ENCODE peak calls at places on chromosomes 3 and 15, in six cellular contexts. C is breast epithelium, K is body of pancreas, S is endothelial cell of umbilical vein, Q is transverse colon, H is tibial nerve. O is an unnamed sample.

GRCh38 chr3:71949403-71949802 is 164.5 kb upstream of the PROK2 start:
- DNase-seq in C (no peak), K (no peak), S (no peak), Q (no peak), H (no peak), O (no peak)

GRCh38 chr15:70720228-70721016 is 42.9 kb downstream of the UACA start:
- DNase-seq in C (no peak), K (no peak), S (no peak), Q (no peak), H (no peak), O (no peak)

GRCh38 chr3:63975705-63976104 is 47.6 kb downstream of the PSMD6 start:
- DNase-seq in C (no peak), K (peak), S (peak), Q (no peak), H (peak), O (no peak)

GRCh38 chr3:136914739-136915138 is 43.0 kb upstream of the IL20RB start:
- DNase-seq in C (no peak), K (no peak), S (no peak), Q (no peak), H (no peak), O (no peak)

GRCh38 chr3:11835028-11835639 is 11.6 kb downstream of the TAMM41 start:
- DNase-seq in C (no peak), K (no peak), S (peak), Q (no peak), H (peak), O (no peak)

GRCh38 chr3:111238896-111239295 is 167.3 kb downstream of the NECTIN3 start:
- DNase-seq in C (no peak), K (no peak), S (no peak), Q (no peak), H (no peak), O (no peak)

GRCh38 chr3:63351159-63352007 is 73.3 kb downstream of the SYNPR start:
- DNase-seq in C (no peak), K (no peak), S (peak), Q (no peak), H (peak), O (peak)

GRCh38 chr3:99972380-99973104 is 141.8 kb downstream of the FILIP1L start:
- DNase-seq in C (no peak), K (no peak), S (no peak), Q (no peak), H (no peak), O (no peak)

GRCh38 chr3:11718582-11719405 is 75.1 kb upstream of the VGLL4 start:
- DNase-seq in C (peak), K (peak), S (peak), Q (peak), H (peak), O (peak)

GRCh38 chr3:125123455-125123854 is 67.7 kb upstream of the HEG1 start:
- DNase-seq in C (no peak), K (no peak), S (no peak), Q (no peak), H (no peak), O (no peak)

GRCh38 chr15:74780983-74781672 is 752 bp upstream of the CSK start:
- DNase-seq in C (no peak), K (no peak), S (no peak), Q (no peak), H (no peak), O (no peak)

GRCh38 chr15:101028772-101029438 is 109.7 kb downstream of the LRRK1 start:
- DNase-seq in C (no peak), K (no peak), S (no peak), Q (peak), H (no peak), O (no peak)

GRCh38 chr3:95311272-95311671 is 1248.4 kb downstream of the NSUN3 start:
- DNase-seq in C (no peak), K (no peak), S (no peak), Q (no peak), H (no peak), O (no peak)

GRCh38 chr15:84911879-84912660 is 27.6 kb downstream of the SLC28A1 start:
- DNase-seq in C (peak), K (peak), S (peak), Q (peak), H (peak), O (peak)

GRCh38 chr15:65337436-65338070 is 33.1 kb downstream of the RNU5B-1 start:
- DNase-seq in C (no peak), K (no peak), S (no peak), Q (no peak), H (no peak), O (no peak)

GRCh38 chr15:38707802-38708671 is 143.4 kb upstream of the RASGRP1 start:
- DNase-seq in C (no peak), K (peak), S (peak), Q (peak), H (peak), O (no peak)

GRCh38 chr3:123386477-123387040 is 62.3 kb downstream of the ADCY5 start:
- DNase-seq in C (no peak), K (no peak), S (no peak), Q (no peak), H (no peak), O (no peak)

GRCh38 chr3:117150628-117151027 is 441.0 kb downstream of the TUSC7 start:
- DNase-seq in C (no peak), K (no peak), S (no peak), Q (no peak), H (no peak), O (no peak)

GRCh38 chr15:78651930-78652655 is 11.1 kb upstream of the CHRNB4 start:
- DNase-seq in C (no peak), K (no peak), S (no peak), Q (no peak), H (no peak), O (no peak)

GRCh38 chr15:79140846-79141570 is 50.4 kb upstream of the RASGRF1 start:
- DNase-seq in C (no peak), K (no peak), S (no peak), Q (no peak), H (no peak), O (no peak)

GRCh38 chr3:72786668-72787067 is 61.6 kb downstream of the SHQ1 start:
- DNase-seq in C (no peak), K (no peak), S (no peak), Q (no peak), H (no peak), O (no peak)

GRCh38 chr3:14261229-14261628 is 82.6 kb downstream of the LSM3 start:
- DNase-seq in C (peak), K (peak), S (peak), Q (peak), H (peak), O (peak)

GRCh38 chr3:178949896-178950295 is 121.7 kb downstream of the ZMAT3 start:
- DNase-seq in C (no peak), K (no peak), S (no peak), Q (no peak), H (no peak), O (no peak)

GRCh38 chr3:101466465-101467309 is 46.3 kb downstream of the SENP7 start:
- DNase-seq in C (no peak), K (peak), S (no peak), Q (peak), H (no peak), O (no peak)

GRCh38 chr3:112134335-112135124 is 1.5 kb upstream of the GCSAM start:
- DNase-seq in C (no peak), K (peak), S (no peak), Q (no peak), H (no peak), O (no peak)

GRCh38 chr3:126781889-126782491 is 78.0 kb downstream of the CHCHD6 start:
- DNase-seq in C (no peak), K (no peak), S (no peak), Q (no peak), H (peak), O (peak)

GRCh38 chr3:15953841-15954240 is 156.1 kb upstream of the ANKRD28 start:
- DNase-seq in C (no peak), K (no peak), S (no peak), Q (no peak), H (no peak), O (no peak)

GRCh38 chr3:108767258-108767657 is 10.0 kb upstream of the RETNLB start:
- DNase-seq in C (no peak), K (no peak), S (no peak), Q (no peak), H (no peak), O (no peak)

GRCh38 chr15:98226149-98226548 is 265.6 kb downstream of the ARRDC4 start:
- DNase-seq in C (no peak), K (no peak), S (no peak), Q (no peak), H (no peak), O (no peak)

GRCh38 chr15:73165844-73166243 is 113.6 kb downstream of the NEO1 start:
- DNase-seq in C (no peak), K (no peak), S (no peak), Q (no peak), H (no peak), O (no peak)

GRCh38 chr15:97728791-97729190 is 231.7 kb upstream of the ARRDC4 start:
- DNase-seq in C (no peak), K (no peak), S (no peak), Q (peak), H (no peak), O (no peak)

GRCh38 chr15:69482686-69483256 is 30.2 kb downstream of the RPLP1 start:
- DNase-seq in C (peak), K (peak), S (no peak), Q (no peak), H (no peak), O (no peak)

GRCh38 chr3:9231488-9231887 is 18.0 kb downstream of the SRGAP3 start:
- DNase-seq in C (no peak), K (no peak), S (no peak), Q (no peak), H (no peak), O (no peak)

GRCh38 chr15:58203537-58203936 is 65.4 kb downstream of the AQP9 start:
- DNase-seq in C (no peak), K (no peak), S (peak), Q (no peak), H (no peak), O (no peak)

GRCh38 chr15:89533861-89534544 is 37.6 kb upstream of the RHCG start:
- DNase-seq in C (no peak), K (no peak), S (no peak), Q (no peak), H (no peak), O (no peak)

DNA sequence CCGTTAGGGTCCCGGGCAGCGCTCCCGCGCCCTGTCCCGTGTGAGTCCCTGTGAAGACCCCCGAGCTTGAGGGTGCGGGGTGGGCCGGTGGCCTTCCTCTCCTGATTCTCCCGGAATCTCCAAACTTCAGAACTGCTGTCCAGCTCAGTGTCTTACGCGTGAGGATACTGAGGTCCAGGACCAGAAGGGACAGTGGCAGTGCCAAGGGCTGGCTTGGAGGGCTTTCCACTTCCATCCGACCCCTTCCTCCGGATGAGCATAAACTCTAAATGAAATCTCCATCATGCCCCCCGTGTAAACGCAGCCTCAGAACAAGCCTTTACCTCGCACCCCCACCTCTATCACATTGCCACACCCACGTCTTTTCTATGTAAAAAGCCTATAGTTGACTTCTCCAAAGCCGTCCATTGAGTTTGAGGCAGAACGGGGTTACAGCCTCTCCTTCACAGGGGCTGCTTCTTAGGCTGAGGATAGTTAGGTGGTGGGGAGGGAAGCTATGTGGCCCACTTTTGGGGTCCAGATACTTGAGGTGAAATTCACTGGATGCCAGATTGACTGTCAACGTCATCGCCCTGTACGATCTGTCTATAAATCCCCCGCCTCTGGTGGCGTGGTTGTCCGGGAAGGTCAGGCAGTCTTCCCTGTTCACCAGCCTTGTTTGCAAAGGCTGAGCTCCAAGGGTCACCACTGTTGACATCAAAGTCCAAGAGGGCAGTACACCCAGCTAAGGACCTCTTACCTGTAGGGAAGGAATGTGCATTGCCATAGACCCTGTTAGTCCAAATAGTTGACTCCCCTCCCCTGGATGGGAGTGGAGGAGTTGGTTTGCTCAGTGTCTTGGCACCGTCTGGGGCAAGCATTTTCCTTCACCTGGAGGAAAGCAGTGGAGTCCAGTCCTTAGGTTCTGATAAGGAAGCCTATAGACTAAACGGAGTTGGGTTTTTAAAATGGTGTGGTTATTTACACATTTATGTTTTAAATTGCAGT is 1.2 kb downstream of the EDEM1 start:
- DNase-seq in C (no peak), K (peak), S (peak), Q (peak), H (no peak), O (no peak)
- TF ChIP-seq POLR2A in C (no peak), K (peak), S (no peak), Q (peak), H (no peak), O (no peak)

DNA sequence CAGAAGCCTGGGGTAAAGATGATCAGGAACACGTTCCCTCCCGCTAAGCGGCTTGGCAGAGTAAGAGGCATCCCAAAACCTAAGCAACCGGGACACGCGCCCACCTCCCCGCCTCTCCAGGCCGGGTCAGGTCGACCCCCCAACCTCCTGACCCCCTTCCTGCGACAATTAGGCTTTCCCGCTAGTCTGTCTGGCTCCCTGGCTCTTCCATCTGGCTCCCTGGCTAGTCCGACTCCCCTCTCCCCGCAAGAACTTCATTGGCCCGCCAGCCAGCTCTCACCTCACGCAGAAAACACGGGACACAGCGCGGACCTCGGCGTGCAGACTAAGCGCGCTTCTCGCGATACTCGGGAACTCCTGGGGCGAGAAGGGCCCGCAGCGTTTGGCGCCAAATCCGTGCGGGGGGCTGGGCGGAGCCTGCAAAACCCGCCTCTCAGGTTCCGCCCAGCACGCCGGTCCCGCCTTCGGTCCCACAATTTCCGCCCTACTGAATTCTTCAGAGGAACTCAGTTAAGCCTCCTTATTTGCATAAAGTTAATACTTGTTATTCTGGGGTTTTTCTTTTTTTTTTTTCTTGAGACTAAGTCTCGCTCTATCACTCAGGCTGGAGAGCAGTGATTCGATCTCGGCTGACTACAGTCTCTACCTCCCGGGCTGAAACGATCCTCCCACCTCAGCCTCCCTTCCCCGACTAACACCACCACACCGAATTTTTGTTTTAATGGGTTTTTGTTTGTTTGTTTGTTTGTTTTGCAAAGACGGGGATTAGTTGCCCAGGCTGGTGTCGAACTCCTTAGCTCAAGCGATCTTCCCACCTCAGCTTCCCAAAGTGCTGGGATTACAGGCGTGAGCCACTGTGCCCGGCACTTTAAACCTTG is at the start of gene TIPIN:
- DNase-seq in C (peak), K (peak), S (peak), Q (peak), H (peak), O (peak)
- TF ChIP-seq POLR2A in C (no peak), K (peak), S (peak), Q (peak), H (peak), O (peak)

DNA sequence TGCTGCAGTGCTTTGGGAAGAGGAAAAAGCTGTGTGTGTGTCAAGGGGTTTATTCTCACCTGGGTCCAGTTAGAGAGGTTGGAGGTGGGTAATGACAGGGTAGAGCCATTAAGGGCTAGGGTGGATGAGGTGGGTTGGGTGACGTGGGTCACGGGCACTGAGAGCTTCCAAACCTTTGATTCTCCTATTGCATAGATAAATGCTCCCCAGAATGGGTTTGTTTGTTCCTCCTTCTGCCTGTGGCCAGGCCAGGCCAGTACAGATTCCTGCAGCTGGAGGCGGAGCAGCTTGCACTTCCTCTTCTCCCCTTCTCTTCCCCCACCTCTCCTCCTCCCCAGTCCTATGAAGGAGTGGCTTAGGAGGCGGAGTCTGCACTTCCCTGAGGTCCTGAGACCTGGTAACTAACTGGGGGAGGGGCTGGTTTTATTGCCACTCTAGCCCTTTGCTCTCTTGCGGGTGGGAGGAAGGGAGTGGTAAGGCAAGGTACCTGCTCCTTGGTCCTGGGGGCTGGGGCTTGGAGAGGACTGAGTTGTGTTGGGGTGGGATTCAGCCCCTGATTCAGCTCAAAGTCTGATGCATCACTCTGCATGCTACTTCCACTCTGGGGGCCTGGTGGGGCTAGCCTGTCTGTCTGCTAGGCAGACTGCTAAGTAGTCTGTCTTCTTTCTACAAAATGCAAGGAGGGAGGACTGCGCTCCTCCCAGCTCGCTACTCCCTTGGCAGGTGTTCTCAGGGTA is 3.5 kb downstream of the SPINT1 start:
- DNase-seq in C (peak), K (peak), S (no peak), Q (peak), H (peak), O (peak)
- TF ChIP-seq POLR2A in C (no peak), K (peak), S (no peak), Q (peak), H (no peak), O (no peak)

DNA sequence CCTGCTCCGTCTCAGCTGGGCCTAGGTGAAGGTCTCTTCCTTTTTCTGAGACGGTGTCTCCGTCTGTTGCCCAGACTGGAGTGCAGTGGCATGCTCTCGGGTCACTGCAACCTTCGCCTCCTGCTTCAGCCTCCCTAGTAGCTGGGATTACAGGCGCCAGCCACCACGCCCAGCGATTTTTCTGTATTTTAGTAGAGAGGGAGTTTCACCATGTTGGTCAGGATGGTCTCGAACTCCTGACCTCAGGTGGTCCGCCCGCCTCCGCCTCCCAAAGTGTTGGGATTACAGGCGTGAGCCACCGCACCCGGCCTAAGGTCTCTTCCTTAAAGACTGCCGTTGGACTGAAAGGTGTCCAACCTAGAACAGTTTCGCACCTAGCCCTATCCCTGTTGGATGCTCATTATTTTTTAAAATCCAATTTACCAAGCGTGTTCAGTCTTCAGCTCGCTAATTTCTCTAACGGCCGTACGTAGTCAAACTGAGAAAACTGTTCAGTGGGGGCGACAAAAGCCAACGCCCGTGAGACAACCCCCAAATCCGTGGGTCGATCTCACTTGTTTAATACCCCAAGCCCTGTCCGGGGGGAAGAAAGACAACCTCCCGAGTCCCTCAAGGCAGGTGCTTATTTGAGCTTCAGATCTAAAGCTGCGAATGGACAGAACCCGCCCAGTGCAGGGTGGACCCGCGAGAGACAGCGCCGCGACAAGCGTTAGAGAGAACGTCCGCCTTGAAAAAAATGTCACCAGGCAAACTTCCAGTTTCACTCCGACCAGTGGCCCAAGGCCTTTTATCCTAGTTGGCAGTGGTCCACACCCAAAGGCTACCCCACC is 986 bp upstream of the OXSR1 start:
- DNase-seq in C (no peak), K (peak), S (no peak), Q (peak), H (no peak), O (no peak)
- TF ChIP-seq POLR2A in C (no peak), K (peak), S (no peak), Q (peak), H (peak), O (no peak)

DNA sequence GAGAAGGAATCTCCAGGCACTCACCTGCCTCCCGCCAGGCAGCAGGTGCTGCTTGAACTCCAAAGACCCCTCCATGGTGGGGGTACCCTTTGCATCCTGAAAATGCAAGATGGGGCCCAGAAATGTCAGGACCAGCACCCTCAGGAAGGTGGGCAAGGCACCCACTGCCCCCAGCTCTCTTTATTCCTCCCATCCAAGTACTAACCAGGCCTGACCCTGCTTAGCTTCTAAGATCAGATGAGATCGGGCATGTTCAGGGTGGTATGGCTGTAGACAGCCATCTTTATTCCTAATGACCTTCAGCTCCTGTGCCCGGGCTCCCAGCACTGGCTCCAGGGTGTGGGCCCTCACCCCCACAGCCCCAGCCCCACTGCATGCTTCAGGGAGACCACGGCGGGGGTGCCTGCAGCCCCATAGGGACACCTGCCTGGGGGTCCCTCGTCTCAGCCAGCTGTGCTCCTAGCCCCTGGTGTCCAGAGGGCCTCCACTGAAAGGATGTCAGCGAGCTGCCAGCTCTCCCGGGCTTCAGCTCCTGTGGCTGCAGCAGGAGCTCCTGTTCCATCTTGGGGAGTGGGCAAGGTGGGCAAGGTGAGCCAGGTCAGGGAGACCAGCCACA is 13.2 kb downstream of the PLA2G4B start:
- DNase-seq in C (no peak), K (no peak), S (no peak), Q (no peak), H (no peak), O (no peak)
- TF ChIP-seq POLR2A in C (no peak), K (no peak), S (no peak), Q (no peak), H (no peak), O (no peak)